ENCODE peak calls at places on chromosomes 6 and 20, in seven cellular contexts. G is HCT116, N is neural progenitor cell, W is SK-N-SH, U is MM.1S, P is GM23248, J is hepatocyte. X is an unnamed sample.

GRCh38 chr6:40957616-40958492 is 81.2 kb downstream of the UNC5CL start:
- DNase-seq in G (peak; percentile 24), N (no peak), U (no peak), P (peak; percentile 92), J (peak; percentile 43), W (no peak), X (no peak)

GRCh38 chr6:160398674-160399271 is 50.6 kb downstream of the SLC22A3 start:
- DNase-seq in U (peak; percentile 62), G (no peak), J (no peak), W (no peak), P (peak; percentile 29), N (no peak), X (no peak)

GRCh38 chr6:107740496-107741190 is 83.5 kb downstream of the SCML4 start:
- DNase-seq in W (no peak), G (no peak), N (no peak), P (peak; percentile 26), U (peak; percentile 88), J (no peak), X (peak; percentile 48)

GRCh38 chr6:2765896-2766766 is 938 bp downstream of the WRNIP1 start:
- DNase-seq in W (peak; percentile 83), N (peak; percentile 81), J (peak; percentile 75), U (peak; percentile 29), P (peak; percentile 74), G (no peak), X (peak; percentile 66)

GRCh38 chr6:27672113-27672799 is 199.4 kb upstream of the ZNF184 start:
- DNase-seq in U (peak; percentile 68), G (peak; percentile 90), W (no peak), P (peak; percentile 37), J (peak; percentile 83), N (peak; percentile 88), X (no peak)

GRCh38 chr6:78619016-78619415 is 248.3 kb upstream of the IRAK1BP1 start:
- DNase-seq in P (no peak), W (no peak), U (no peak), G (no peak), N (no peak), J (no peak), X (no peak)

GRCh38 chr6:121597654-121598053 is 162.2 kb downstream of the GJA1 start:
- DNase-seq in U (no peak), G (no peak), P (peak; percentile 78), N (no peak), W (no peak), J (no peak), X (no peak)

GRCh38 chr6:6622557-6622956 is 34.0 kb downstream of the LY86 start:
- DNase-seq in G (no peak), P (no peak), J (no peak), N (no peak), W (no peak), U (no peak), X (no peak)

GRCh38 chr20:51860015-51860882 is 57.9 kb upstream of the SALL4 start:
- DNase-seq in P (peak; percentile 82), W (no peak), U (no peak), G (no peak), J (peak; percentile 60), N (no peak), X (no peak)

GRCh38 chr6:16157909-16158308 is 29.0 kb downstream of the MYLIP start:
- DNase-seq in P (no peak), G (no peak), W (peak; percentile 61), N (peak; percentile 72), U (no peak), J (no peak), X (no peak)

GRCh38 chr6:69988458-69989126 is 122.2 kb downstream of the COL19A1 start:
- DNase-seq in N (no peak), W (no peak), J (no peak), G (no peak), U (no peak), P (no peak), X (no peak)

GRCh38 chr6:53103993-53104675 is 38.9 kb downstream of the FBXO9 start:
- DNase-seq in N (peak; percentile 16), U (peak; percentile 40), G (no peak), J (no peak), W (no peak), P (peak; percentile 26), X (peak; percentile 19)

GRCh38 chr20:40160151-40160550 is 528.9 kb downstream of the MAFB start:
- DNase-seq in W (peak; percentile 38), J (peak; percentile 76), N (peak; percentile 68), U (peak; percentile 56), G (peak; percentile 1), P (peak; percentile 69), X (peak; percentile 58)

GRCh38 chr6:145137425-145137824 is 597.9 kb downstream of the EPM2A start:
- DNase-seq in P (peak; percentile 47), N (no peak), J (no peak), W (no peak), G (no peak), U (no peak), X (no peak)

GRCh38 chr20:24949756-24950127 is 673 bp downstream of the CST7 start:
- DNase-seq in J (no peak), W (no peak), U (no peak), N (no peak), G (no peak), P (no peak), X (no peak)

GRCh38 chr20:46119028-46119546 is 973 bp downstream of the CD40 start:
- DNase-seq in G (no peak), J (no peak), P (no peak), N (no peak), W (no peak), U (no peak), X (peak; percentile 80)

GRCh38 chr20:46118481-46119020 is 437 bp downstream of the CD40 start:
- DNase-seq in W (no peak), G (no peak), J (no peak), P (no peak), N (peak; percentile 75), U (peak; percentile 27), X (peak; percentile 72)

GRCh38 chr20:46119547-46119946 is 1.4 kb downstream of the CD40 start:
- DNase-seq in U (no peak), G (no peak), N (no peak), J (no peak), P (no peak), W (no peak), X (peak; percentile 20)

GRCh38 chr20:46120136-46120535 is 2.0 kb downstream of the CD40 start:
- DNase-seq in G (no peak), J (no peak), U (no peak), N (no peak), W (no peak), P (no peak), X (no peak)

GRCh38 chr20:46117704-46118467 is at the start of gene CD40:
- DNase-seq in G (peak; percentile 68), P (peak; percentile 82), W (peak; percentile 66), N (peak; percentile 97), U (peak; percentile 74), J (peak; percentile 84), X (peak; percentile 91)
- H3K4me3 ChIP-seq in G (peak within 1 kb of the TSS; percentile 71), P (peak within 1 kb of the TSS; percentile 72), W (no peak within 1 kb of the TSS), N (peak within 1 kb of the TSS; percentile 45), U (peak within 1 kb of the TSS; percentile 63), J (peak within 1 kb of the TSS; percentile 20), X (peak within 1 kb of the TSS; percentile 81)

DNA sequence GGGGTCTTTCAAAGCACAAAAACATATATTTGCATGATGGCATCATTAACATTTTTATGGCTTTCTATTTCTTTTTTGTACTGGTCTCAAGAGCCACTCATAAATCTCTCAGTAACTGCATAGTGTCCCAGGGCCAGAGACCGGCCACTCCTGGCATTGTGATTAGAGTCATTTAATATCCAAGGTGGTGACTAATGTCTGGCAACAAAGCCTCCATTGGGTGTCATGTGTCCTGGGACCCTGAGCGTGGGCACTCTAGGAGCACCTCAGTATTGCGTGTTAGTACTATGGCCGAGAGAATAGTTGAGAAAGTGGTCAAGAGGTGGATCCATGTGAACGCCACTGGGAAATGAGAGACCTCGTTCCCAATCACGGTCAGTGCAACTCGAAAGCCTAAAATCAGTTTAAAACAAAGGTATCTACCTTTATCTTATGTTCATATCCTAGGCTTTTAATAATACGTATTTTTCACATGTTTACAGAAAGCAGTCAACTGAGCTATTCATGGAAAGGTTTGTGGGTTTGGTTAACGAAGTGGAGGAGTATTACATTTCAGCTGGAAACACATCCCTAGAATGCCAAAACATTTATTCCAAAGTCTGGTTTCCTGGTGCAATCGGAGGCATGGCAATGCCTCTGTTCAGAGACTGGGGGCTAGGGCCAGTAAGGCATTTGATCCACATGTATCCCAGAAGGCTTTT is 2.7 kb upstream of the ESR1 start:
- DNase-seq in P (no peak), N (no peak), W (no peak), J (no peak), G (no peak), U (no peak), X (no peak)
- H3K4me2 ChIP-seq in P (no peak overlapping the region), N (no peak overlapping the region), W (no peak overlapping the region), J (no peak overlapping the region), G (no peak overlapping the region), U (no peak overlapping the region), X (no peak overlapping the region)

GRCh38 chr20:30594112-30594511 is 663.4 kb upstream of the DEFB115 start:
- DNase-seq in G (no peak), U (no peak), W (peak; percentile 52), J (no peak), P (no peak), N (no peak), X (no peak)
- TF ChIP-seq EZH2phosphoT487 in G (no peak), U (no peak), W (no peak), J (no peak), P (no peak), N (no peak), X (no peak)

GRCh38 chr20:36861625-36861874 is 14.4 kb upstream of the TLDC2 start:
- DNase-seq in G (no peak), U (no peak), W (no peak), P (peak; percentile 53), J (no peak), N (no peak), X (no peak)

GRCh38 chr20:36860339-36860738 is 15.6 kb upstream of the TLDC2 start:
- DNase-seq in P (no peak), W (no peak), G (no peak), U (no peak), N (no peak), J (no peak), X (no peak)

GRCh38 chr20:36862857-36863668 is 12.9 kb upstream of the TLDC2 start:
- DNase-seq in P (peak; percentile 62), G (no peak), N (peak; percentile 53), W (no peak), J (peak; percentile 40), U (no peak), X (no peak)

GRCh38 chr20:36860811-36861624 is 14.9 kb upstream of the TLDC2 start:
- DNase-seq in G (no peak), W (no peak), J (no peak), N (no peak), U (no peak), P (no peak), X (no peak)

DNA sequence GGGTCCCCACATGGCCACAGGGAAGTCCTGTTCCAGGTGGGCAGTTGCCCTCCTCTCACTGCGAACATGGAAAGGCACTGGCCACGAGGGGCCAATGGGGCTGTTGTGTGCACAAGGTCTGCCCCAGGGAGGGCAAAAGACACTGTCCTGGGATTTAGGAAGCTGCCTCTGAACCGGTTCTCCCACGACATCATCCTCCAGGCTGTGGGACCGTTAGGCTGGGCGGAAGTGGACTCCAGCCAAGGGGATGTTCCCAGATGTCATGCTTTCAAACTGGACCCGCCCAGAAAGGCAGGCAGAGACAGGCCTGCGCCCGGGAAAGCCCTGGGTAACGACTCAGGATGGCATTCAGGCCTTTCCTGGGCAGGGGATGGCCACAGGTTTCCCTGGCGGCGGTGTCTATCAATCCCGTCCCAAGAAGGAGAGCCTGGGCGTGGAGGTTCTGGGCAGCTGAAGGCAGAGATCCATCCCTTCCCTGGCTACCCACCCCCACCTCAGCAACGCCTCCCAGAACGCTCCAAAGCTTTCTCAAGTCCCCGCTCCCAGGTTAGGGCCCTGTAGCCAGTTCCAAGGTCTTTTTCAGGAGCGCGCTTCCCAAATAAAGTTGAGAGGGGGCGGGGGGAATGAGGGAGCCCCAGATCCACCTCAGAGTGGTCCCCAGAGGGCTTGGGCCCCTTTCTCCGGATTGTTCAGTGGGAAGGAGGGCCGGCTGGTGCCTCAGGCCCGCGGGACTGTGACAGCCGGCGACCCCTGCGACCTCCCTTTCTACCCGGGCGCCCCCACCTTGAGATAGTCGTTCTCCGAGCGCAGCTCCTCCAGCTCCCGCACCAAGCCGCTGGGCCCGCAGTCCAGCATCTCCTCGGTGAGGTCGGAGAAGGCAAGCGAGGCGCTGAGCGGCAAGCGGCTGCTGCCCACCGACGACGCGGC is 13.8 kb upstream of the TLDC2 start:
- DNase-seq in N (peak; percentile 55), W (peak; percentile 91), P (peak; percentile 95), J (peak; percentile 77), G (peak; percentile 42), U (no peak), X (no peak)
- H3K4me3 ChIP-seq in N (peak overlapping the region; percentile 93), W (peak overlapping the region; percentile 82), P (peak overlapping the region; percentile 79), J (peak overlapping the region; percentile 72), G (peak overlapping the region; percentile 62), U (no peak overlapping the region), X (peak overlapping the region; percentile 28)